ENCODE peak calls at places on chromosomes 12 and 14, in eight cellular contexts. S is suprapubic skin; Y is mesenchymal stem cell; U is esophagus squamous epithelium; N is CD4-positive, alpha-beta memory T cell; V is aorta; G is astrocyte; Q is heart left ventricle. T is an unnamed sample. For H3K27me3 and H3K4me1, the result is how much of the 10 kb centered on the place peaks cover.

GRCh38 chr12:114668151-114668891 is 15.7 kb downstream of the TBX3 start:
- DNase-seq in S (peak), Y (peak), U (no peak), N (no peak), V (peak), G (peak), Q (peak), T (no peak)

GRCh38 chr12:78183854-78184253 is 353.2 kb downstream of the NAV3 start:
- DNase-seq in S (no peak), Y (peak), U (no peak), N (no peak), V (no peak), G (no peak), Q (no peak), T (no peak)

GRCh38 chr12:20527396-20528154 is 159.2 kb downstream of the PDE3A start:
- DNase-seq in S (no peak), Y (no peak), U (no peak), N (no peak), V (no peak), G (peak), Q (no peak), T (no peak)

GRCh38 chr14:56005580-56006053 is 112.6 kb upstream of the PELI2 start:
- DNase-seq in S (no peak), Y (peak), U (no peak), N (no peak), V (no peak), G (peak), Q (no peak), T (no peak)

GRCh38 chr12:132404435-132404855 is 75.1 kb upstream of the GALNT9 start:
- DNase-seq in S (no peak), Y (no peak), U (no peak), N (no peak), V (no peak), G (no peak), Q (no peak), T (no peak)

GRCh38 chr12:122834921-122835692 is at the start of gene HIP1R:
- DNase-seq in S (peak), Y (no peak), U (no peak), N (peak), V (no peak), G (no peak), Q (no peak), T (peak)

GRCh38 chr14:89473979-89474378 is 56.9 kb upstream of the FOXN3 start:
- DNase-seq in S (no peak), Y (peak), U (no peak), N (no peak), V (no peak), G (peak), Q (no peak), T (no peak)

GRCh38 chr12:54390176-54390667 is 5.7 kb upstream of the ZNF385A start:
- DNase-seq in S (no peak), Y (no peak), U (no peak), N (no peak), V (no peak), G (no peak), Q (no peak), T (no peak)

GRCh38 chr12:45284096-45284901 is 68.4 kb downstream of the ANO6 start:
- DNase-seq in S (no peak), Y (peak), U (no peak), N (no peak), V (no peak), G (peak), Q (no peak), T (no peak)

GRCh38 chr12:108850854-108851573 is 6.4 kb downstream of the SSH1 start:
- DNase-seq in S (no peak), Y (peak), U (no peak), N (no peak), V (peak), G (peak), Q (peak), T (no peak)

GRCh38 chr12:85550924-85551323 is 270.9 kb downstream of the ALX1 start:
- DNase-seq in S (no peak), Y (no peak), U (no peak), N (no peak), V (no peak), G (no peak), Q (no peak), T (no peak)

GRCh38 chr12:93759512-93760081 is 82.4 kb downstream of the CRADD start:
- DNase-seq in S (no peak), Y (no peak), U (no peak), N (no peak), V (no peak), G (no peak), Q (no peak), T (no peak)

GRCh38 chr12:57475271-57476161 is 4.2 kb downstream of the ARHGAP9 start:
- DNase-seq in S (no peak), Y (peak), U (no peak), N (no peak), V (peak), G (no peak), Q (no peak), T (no peak)
- H3K27me3 ChIP-seq in S (under half), Y (half or more), U (half or more), N (under half), V (under half), G (under half), Q (under half), T (under half)

DNA sequence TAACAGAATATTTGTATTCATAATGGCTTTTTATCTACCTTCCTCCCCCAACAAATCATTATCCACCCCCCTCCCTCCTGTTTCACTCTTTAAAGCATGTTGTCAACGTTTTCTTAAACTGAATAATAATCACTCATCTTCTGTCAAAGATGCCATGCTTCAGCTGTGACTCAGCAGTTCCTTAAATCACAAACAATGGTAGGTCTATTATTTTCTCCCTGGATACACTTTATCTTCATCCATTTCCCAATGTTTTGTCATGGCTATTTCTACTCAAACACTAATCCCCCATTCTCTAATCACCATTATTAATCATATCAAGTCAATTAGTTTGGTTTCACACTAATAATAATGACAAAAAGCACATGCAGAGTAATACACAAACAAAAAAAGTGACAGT is 6.5 kb downstream of the CLEC12B start:
- DNase-seq in S (no peak), Y (no peak), U (no peak), N (no peak), V (no peak), G (peak), Q (no peak), T (no peak)
- H3K4me3 ChIP-seq in S (no peak), Y (no peak), U (no peak), N (no peak), V (no peak), G (no peak), Q (no peak), T (no peak)

GRCh38 chr12:57232156-57232756 is 2.7 kb downstream of the SHMT2 start:
- DNase-seq in S (no peak), Y (no peak), U (no peak), N (no peak), V (peak), G (no peak), Q (no peak), T (no peak)

GRCh38 chr12:57234571-57235011 is 5.1 kb downstream of the SHMT2 start:
- DNase-seq in S (no peak), Y (no peak), U (no peak), N (no peak), V (peak), G (no peak), Q (no peak), T (no peak)

GRCh38 chr12:57235012-57235727 is 5.7 kb downstream of the SHMT2 start:
- DNase-seq in S (peak), Y (peak), U (no peak), N (no peak), V (peak), G (no peak), Q (peak), T (no peak)

GRCh38 chr12:57234233-57234570 is 4.7 kb downstream of the SHMT2 start:
- DNase-seq in S (no peak), Y (no peak), U (no peak), N (no peak), V (no peak), G (no peak), Q (no peak), T (no peak)

GRCh38 chr12:57233357-57234232 is 4.1 kb downstream of the SHMT2 start:
- DNase-seq in S (no peak), Y (peak), U (no peak), N (no peak), V (peak), G (no peak), Q (no peak), T (no peak)
- H3K4me1 ChIP-seq in S (half or more), Y (under half), U (half or more), N (half or more), V (under half), G (under half), Q (half or more), T (under half)

DNA sequence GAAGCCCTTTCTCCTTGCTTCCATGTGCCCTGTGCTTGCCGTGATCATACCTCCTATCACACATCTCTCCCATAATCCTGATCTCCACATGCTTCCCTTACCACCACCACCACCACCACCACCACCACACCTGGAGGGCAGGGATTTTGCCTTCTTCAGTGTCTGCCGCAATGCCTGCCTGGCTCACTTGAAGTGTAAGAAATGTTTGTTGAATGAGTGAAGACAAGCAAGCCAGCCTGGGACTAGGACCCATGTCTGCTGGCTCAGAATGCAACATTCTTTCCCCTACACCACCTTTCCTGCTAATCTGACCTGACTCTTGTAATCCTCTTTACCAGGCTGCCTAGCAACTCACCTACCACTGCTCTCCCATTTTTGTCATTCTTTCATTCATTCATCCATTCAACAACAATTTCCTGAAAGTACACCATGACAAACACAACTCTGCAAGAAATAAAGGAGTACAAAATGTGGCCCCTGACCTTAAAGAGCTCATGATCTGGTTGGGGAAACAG is 3.5 kb upstream of the NID2 start:
- DNase-seq in S (no peak), Y (no peak), U (no peak), N (no peak), V (no peak), G (no peak), Q (no peak), T (no peak)
- H3K27me3 ChIP-seq in S (under half), Y (under half), U (under half), N (under half), V (under half), G (under half), Q (under half), T (under half)

DNA sequence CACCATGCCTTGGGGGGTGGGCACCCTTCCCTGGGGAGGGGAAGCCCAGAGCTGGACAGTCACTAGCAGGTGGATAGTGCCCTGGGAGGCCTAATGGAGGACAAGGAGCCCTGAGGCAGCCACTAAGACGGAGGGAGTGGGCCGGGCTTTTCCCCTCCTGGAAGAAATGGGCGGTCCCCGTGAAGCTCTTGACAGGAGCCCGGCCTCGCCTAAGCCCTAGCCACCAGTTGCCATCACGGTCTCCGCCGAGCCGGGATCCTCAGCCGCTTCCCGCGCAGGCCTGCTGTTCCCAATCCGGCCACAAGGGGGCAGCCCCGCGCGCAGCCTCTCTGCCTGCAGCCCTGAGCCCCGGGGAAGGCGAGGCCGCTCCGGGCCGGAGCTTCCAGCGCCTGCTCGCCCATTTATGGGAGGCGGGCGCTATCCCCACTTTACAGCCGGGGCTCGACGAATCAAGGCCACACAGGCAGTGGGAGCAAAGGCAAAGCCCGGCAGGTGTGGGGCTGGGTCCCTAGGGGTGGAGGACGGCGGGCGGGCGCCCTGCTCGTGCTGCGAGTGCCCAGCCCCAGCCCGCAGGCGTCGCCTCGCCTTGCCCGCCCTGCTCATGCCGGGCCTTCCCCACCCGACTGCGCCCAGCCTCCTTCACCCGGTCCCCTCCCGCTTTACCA is 61.5 kb downstream of the LGMN start:
- DNase-seq in S (peak), Y (peak), U (no peak), N (peak), V (peak), G (peak), Q (peak), T (peak)
- H3K4me3 ChIP-seq in S (peak), Y (peak), U (peak), N (no peak), V (no peak), G (no peak), Q (peak), T (no peak)

DNA sequence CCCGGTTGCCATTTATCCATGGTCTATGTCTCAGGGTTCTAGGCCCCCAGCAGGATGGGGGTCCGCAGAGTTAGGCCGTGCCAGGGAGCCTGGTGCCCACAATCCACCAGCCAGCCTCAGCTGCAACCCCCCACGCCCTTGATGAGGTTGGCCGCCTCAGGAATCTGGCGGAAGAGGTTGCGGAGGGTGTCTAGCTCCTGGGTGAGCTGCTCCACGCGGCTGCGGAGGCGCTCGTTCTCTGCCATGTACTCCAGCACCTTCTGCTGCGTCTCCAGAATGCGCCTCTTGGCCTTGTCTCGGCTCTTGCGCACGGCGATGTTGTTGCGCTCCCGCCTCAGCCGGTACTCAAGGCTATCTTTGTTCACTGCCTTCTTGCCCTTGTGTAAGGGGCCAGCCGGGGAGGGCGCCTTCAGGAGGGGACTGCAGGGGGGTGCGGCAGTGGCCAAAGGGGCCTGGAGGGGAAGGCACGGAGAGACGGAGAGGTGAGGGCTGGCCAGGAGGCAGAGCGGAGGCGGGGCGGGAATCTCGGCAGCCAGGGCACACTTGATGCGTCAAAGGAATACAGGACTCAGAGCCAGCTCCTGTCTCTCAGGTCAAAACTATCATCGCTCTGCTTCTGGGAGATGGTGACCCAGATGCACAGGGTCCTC is 1.6 kb downstream of the CEBPE start:
- DNase-seq in S (no peak), Y (no peak), U (no peak), N (no peak), V (no peak), G (no peak), Q (no peak), T (no peak)
- H3K4me1 ChIP-seq in S (under half), Y (under half), U (under half), N (half or more), V (under half), G (under half), Q (half or more), T (half or more)

GRCh38 chr14:53828820-53829219 is 127.8 kb downstream of the BMP4 start:
- DNase-seq in S (no peak), Y (no peak), U (no peak), N (no peak), V (no peak), G (no peak), Q (no peak), T (no peak)
- H3K27me3 ChIP-seq in S (under half), Y (under half), U (under half), N (under half), V (under half), G (under half), Q (under half), T (under half)